ENCODE peak calls at places on chromosome 16, in eight cellular contexts. N is ovary, U is tibial artery, H is mucosa of descending colon, P is GM12878, J is stomach, Y is IMR-90, M is MM.1S. Q is an unnamed sample. For H3K36me3, the result is how much of the 10 kb centered on the place peaks cover.

GRCh38 chr16:11972128-11972527 is 4.4 kb upstream of the SNX29 start:
- DNase-seq in N (no peak), U (no peak), H (peak), P (no peak), J (no peak), Y (no peak), M (no peak), Q (no peak)

GRCh38 chr16:86637744-86638143 is 59.4 kb downstream of the FOXL1 start:
- DNase-seq in N (no peak), U (no peak), H (no peak), P (no peak), J (no peak), Y (no peak), M (no peak), Q (no peak)

GRCh38 chr16:86952769-86953168 is 364.4 kb downstream of the C16orf95 start:
- DNase-seq in N (no peak), U (no peak), H (no peak), P (no peak), J (no peak), Y (peak), M (no peak), Q (no peak)

GRCh38 chr16:88358033-88358481 is 24.7 kb upstream of the ZNF469 start:
- DNase-seq in N (no peak), U (no peak), H (no peak), P (no peak), J (no peak), Y (no peak), M (no peak), Q (no peak)

GRCh38 chr16:70770968-70771552 is 29.9 kb downstream of the VAC14 start:
- DNase-seq in N (peak), U (peak), H (peak), P (no peak), J (peak), Y (peak), M (no peak), Q (peak)

GRCh38 chr16:12255919-12256665 is 279.6 kb downstream of the SNX29 start:
- DNase-seq in N (no peak), U (no peak), H (no peak), P (no peak), J (no peak), Y (no peak), M (peak), Q (no peak)

GRCh38 chr16:900211-900610 is 70.6 kb downstream of the LMF1 start:
- DNase-seq in N (no peak), U (no peak), H (no peak), P (no peak), J (no peak), Y (no peak), M (no peak), Q (no peak)

GRCh38 chr16:81520560-81521135 is 76.0 kb downstream of the CMIP start:
- DNase-seq in N (no peak), U (peak), H (no peak), P (no peak), J (no peak), Y (no peak), M (no peak), Q (no peak)

GRCh38 chr16:30928390-30928789 is 5.0 kb downstream of the FBXL19 start:
- DNase-seq in N (peak), U (no peak), H (no peak), P (no peak), J (no peak), Y (no peak), M (no peak), Q (no peak)
- H3K36me3 ChIP-seq in N (under half), U (under half), H (under half), P (under half), J (half or more), Y (under half), M (under half), Q (under half)

DNA sequence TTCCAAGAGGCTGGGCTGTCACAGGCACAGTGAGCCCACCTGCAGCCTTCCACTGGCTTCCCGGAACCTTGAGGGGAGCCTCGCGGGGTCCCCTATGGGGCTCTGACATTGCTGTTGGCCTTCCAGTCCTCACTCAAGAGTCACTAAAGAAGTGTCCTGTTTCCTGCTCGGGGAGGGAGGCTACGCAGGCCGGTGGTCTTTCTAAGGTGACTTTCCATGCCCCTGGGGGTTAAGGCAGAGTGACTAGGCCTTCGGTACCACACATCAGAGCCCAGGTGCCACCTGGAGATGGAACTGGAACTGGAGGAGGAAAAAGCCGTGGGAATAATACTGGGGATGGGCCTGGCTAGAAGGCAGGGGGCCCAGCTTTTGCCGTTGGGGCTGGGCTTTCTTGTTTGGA is 72.1 kb downstream of the IL21R start:
- DNase-seq in N (no peak), U (no peak), H (no peak), P (no peak), J (no peak), Y (no peak), M (no peak), Q (no peak)
- H3K36me3 ChIP-seq in N (under half), U (half or more), H (under half), P (under half), J (half or more), Y (half or more), M (under half), Q (half or more)

GRCh38 chr16:3485821-3486505 is 9.3 kb downstream of the C16orf90 start:
- DNase-seq in N (no peak), U (no peak), H (no peak), P (no peak), J (no peak), Y (no peak), M (no peak), Q (no peak)
- H3K36me3 ChIP-seq in N (under half), U (half or more), H (under half), P (under half), J (half or more), Y (half or more), M (under half), Q (half or more)

DNA sequence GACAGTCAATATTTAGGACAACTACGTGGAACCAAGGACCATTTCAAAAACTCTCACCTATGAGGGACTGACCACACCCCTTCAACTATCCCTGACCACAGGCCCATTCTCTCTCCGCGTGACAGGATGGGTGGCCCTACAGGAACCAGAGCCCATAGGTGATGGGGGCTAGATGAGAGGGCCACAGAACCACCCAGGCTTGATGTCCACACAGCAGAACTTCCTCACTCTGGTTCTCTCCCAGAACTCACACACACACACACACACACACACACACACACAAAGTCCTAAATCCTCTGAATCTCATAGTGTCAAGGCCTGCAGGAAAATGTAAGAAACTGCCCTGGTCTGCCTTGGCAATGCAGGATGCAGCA is 1.5 kb downstream of the ZNF319 start:
- DNase-seq in N (no peak), U (no peak), H (no peak), P (no peak), J (no peak), Y (no peak), M (no peak), Q (no peak)
- H3K36me3 ChIP-seq in N (under half), U (under half), H (under half), P (under half), J (half or more), Y (under half), M (under half), Q (under half)

DNA sequence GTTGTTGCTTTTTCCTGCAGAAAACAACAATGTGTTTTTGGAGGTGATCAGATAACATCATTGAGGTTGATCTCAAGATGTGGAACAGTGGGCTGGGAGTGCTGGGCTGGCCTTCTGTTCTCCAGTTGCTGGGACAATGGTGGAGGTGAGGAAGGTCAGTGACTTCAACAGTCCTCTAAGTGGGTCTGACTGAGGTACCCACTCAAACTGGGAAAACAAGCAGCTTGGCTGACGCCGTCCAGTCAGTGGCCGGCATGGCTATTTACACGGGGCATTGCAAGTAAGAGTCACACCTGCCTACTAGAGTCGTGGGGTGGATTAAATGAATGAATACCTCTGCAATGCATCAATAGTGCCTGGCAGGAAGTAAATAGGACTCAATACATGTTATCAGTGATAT is 386.7 kb upstream of the ZFHX3 start:
- DNase-seq in N (no peak), U (no peak), H (no peak), P (no peak), J (no peak), Y (no peak), M (no peak), Q (no peak)
- H3K36me3 ChIP-seq in N (under half), U (under half), H (under half), P (under half), J (under half), Y (under half), M (under half), Q (under half)

GRCh38 chr16:28301154-28301553 is 8.8 kb downstream of the SBK1 start:
- DNase-seq in N (no peak), U (no peak), H (no peak), P (no peak), J (no peak), Y (no peak), M (no peak), Q (no peak)
- H3K36me3 ChIP-seq in N (under half), U (under half), H (under half), P (under half), J (under half), Y (under half), M (under half), Q (under half)

Q was measured in right atrium auricular region.